ENCODE peak calls at places on chromosomes 7 and 10, in seven cellular contexts. One of them, this sample, is unnamed.

GRCh38 chr7:75961194-75961593 is 33.2 kb downstream of the TMEM120A start:
- DNase-seq in NCI-H1694 treated with DMSO at 0.1 percent for 48 hours: no peak
- DNase-seq in iPS DF 19.7: no peak
- DNase-seq in SJSA1: no peak
- DNase-seq in midbrain: no peak
- DNase-seq in AG04450: no peak
- DNase-seq in adipocyte: no peak
- DNase-seq in this sample: no peak

GRCh38 chr10:944034-944831 is 12.7 kb upstream of the LARP4B start:
- DNase-seq in NCI-H1694 treated with DMSO at 0.1 percent for 48 hours: no peak
- DNase-seq in iPS DF 19.7: no peak
- DNase-seq in SJSA1: no peak
- DNase-seq in midbrain: no peak
- DNase-seq in AG04450: no peak
- DNase-seq in adipocyte: peak
- DNase-seq in this sample: peak

GRCh38 chr10:106682175-106682574 is 482.3 kb downstream of the SORCS1 start:
- DNase-seq in NCI-H1694 treated with DMSO at 0.1 percent for 48 hours: no peak
- DNase-seq in iPS DF 19.7: no peak
- DNase-seq in SJSA1: no peak
- DNase-seq in midbrain: peak
- DNase-seq in AG04450: no peak
- DNase-seq in adipocyte: peak
- DNase-seq in this sample: no peak

GRCh38 chr7:366171-366916 is 76.4 kb downstream of the FOXL3 start:
- DNase-seq in NCI-H1694 treated with DMSO at 0.1 percent for 48 hours: no peak
- DNase-seq in iPS DF 19.7: no peak
- DNase-seq in SJSA1: no peak
- DNase-seq in midbrain: no peak
- DNase-seq in AG04450: no peak
- DNase-seq in adipocyte: peak
- DNase-seq in this sample: no peak

GRCh38 chr10:15255961-15256360 is 87.5 kb upstream of the NMT2 start:
- DNase-seq in NCI-H1694 treated with DMSO at 0.1 percent for 48 hours: no peak
- DNase-seq in iPS DF 19.7: no peak
- DNase-seq in SJSA1: no peak
- DNase-seq in midbrain: no peak
- DNase-seq in AG04450: no peak
- DNase-seq in adipocyte: no peak
- DNase-seq in this sample: no peak

GRCh38 chr10:10007972-10008371 is 1009.7 kb upstream of the CELF2 start:
- DNase-seq in NCI-H1694 treated with DMSO at 0.1 percent for 48 hours: no peak
- DNase-seq in iPS DF 19.7: no peak
- DNase-seq in SJSA1: no peak
- DNase-seq in midbrain: no peak
- DNase-seq in AG04450: no peak
- DNase-seq in adipocyte: no peak
- DNase-seq in this sample: peak

GRCh38 chr7:2438775-2439174 is 35.4 kb downstream of the CHST12 start:
- DNase-seq in NCI-H1694 treated with DMSO at 0.1 percent for 48 hours: no peak
- DNase-seq in iPS DF 19.7: no peak
- DNase-seq in SJSA1: no peak
- DNase-seq in midbrain: no peak
- DNase-seq in AG04450: no peak
- DNase-seq in adipocyte: no peak
- DNase-seq in this sample: no peak

GRCh38 chr10:58178811-58179210 is 88.9 kb downstream of the IPMK start:
- DNase-seq in NCI-H1694 treated with DMSO at 0.1 percent for 48 hours: no peak
- DNase-seq in iPS DF 19.7: no peak
- DNase-seq in SJSA1: no peak
- DNase-seq in midbrain: no peak
- DNase-seq in AG04450: peak
- DNase-seq in adipocyte: peak
- DNase-seq in this sample: peak

GRCh38 chr7:84122582-84123360 is 71.8 kb downstream of the SEMA3A start:
- DNase-seq in NCI-H1694 treated with DMSO at 0.1 percent for 48 hours: no peak
- DNase-seq in iPS DF 19.7: no peak
- DNase-seq in SJSA1: no peak
- DNase-seq in midbrain: no peak
- DNase-seq in AG04450: no peak
- DNase-seq in adipocyte: peak
- DNase-seq in this sample: no peak

GRCh38 chr7:116327751-116328150 is 117.4 kb downstream of the TES start:
- DNase-seq in NCI-H1694 treated with DMSO at 0.1 percent for 48 hours: no peak
- DNase-seq in iPS DF 19.7: no peak
- DNase-seq in SJSA1: peak
- DNase-seq in midbrain: no peak
- DNase-seq in AG04450: peak
- DNase-seq in adipocyte: peak
- DNase-seq in this sample: peak

GRCh38 chr7:105006367-105007139 is 7.5 kb upstream of the KMT2E start:
- DNase-seq in NCI-H1694 treated with DMSO at 0.1 percent for 48 hours: no peak
- DNase-seq in iPS DF 19.7: no peak
- DNase-seq in SJSA1: no peak
- DNase-seq in midbrain: no peak
- DNase-seq in AG04450: no peak
- DNase-seq in adipocyte: no peak
- DNase-seq in this sample: no peak

GRCh38 chr10:6497524-6498140 is 82.4 kb downstream of the PRKCQ start:
- DNase-seq in NCI-H1694 treated with DMSO at 0.1 percent for 48 hours: no peak
- DNase-seq in iPS DF 19.7: no peak
- DNase-seq in SJSA1: no peak
- DNase-seq in midbrain: no peak
- DNase-seq in AG04450: no peak
- DNase-seq in adipocyte: no peak
- DNase-seq in this sample: no peak

GRCh38 chr7:96224682-96225081 is 97.2 kb downstream of the SLC25A13 start:
- DNase-seq in NCI-H1694 treated with DMSO at 0.1 percent for 48 hours: peak
- DNase-seq in iPS DF 19.7: no peak
- DNase-seq in SJSA1: no peak
- DNase-seq in midbrain: no peak
- DNase-seq in AG04450: no peak
- DNase-seq in adipocyte: no peak
- DNase-seq in this sample: no peak

GRCh38 chr10:12712284-12712983 is 289.1 kb downstream of the CCDC3 start:
- DNase-seq in NCI-H1694 treated with DMSO at 0.1 percent for 48 hours: no peak
- DNase-seq in iPS DF 19.7: no peak
- DNase-seq in SJSA1: no peak
- DNase-seq in midbrain: no peak
- DNase-seq in AG04450: no peak
- DNase-seq in adipocyte: no peak
- DNase-seq in this sample: no peak

GRCh38 chr10:69456880-69457693 is 5.8 kb downstream of the TSPAN15 start:
- DNase-seq in NCI-H1694 treated with DMSO at 0.1 percent for 48 hours: no peak
- DNase-seq in iPS DF 19.7: no peak
- DNase-seq in SJSA1: no peak
- DNase-seq in midbrain: no peak
- DNase-seq in AG04450: no peak
- DNase-seq in adipocyte: no peak
- DNase-seq in this sample: peak

GRCh38 chr10:26251925-26252324 is 35.4 kb downstream of the GAD2 start:
- DNase-seq in NCI-H1694 treated with DMSO at 0.1 percent for 48 hours: no peak
- DNase-seq in iPS DF 19.7: no peak
- DNase-seq in SJSA1: no peak
- DNase-seq in midbrain: no peak
- DNase-seq in AG04450: no peak
- DNase-seq in adipocyte: no peak
- DNase-seq in this sample: no peak